ENCODE peak calls at places on chromosomes 6 and 20, in eight cellular contexts. One of them, this sample, is unnamed.
A peak's percentile ranks its signal among the peaks of the same experiment; 100 is the strongest.

GRCh38 chr6:12097791-12098190 is 85.7 kb downstream of the HIVEP1 start:
- DNase-seq in effector CD4-positive, alpha-beta T cell: no peak
- DNase-seq in NB4: no peak
- DNase-seq in NCI-H1092 treated with DMSO at 0.1 percent for 48 hours: no peak
- DNase-seq in trophoblast cell: no peak
- DNase-seq in CD4-positive, alpha-beta memory T cell: no peak
- DNase-seq in ecto neural progenitor cell: no peak
- DNase-seq in DND-41: no peak
- DNase-seq in this sample: peak; percentile 26

GRCh38 chr6:12119085-12119588 is 107.0 kb downstream of the HIVEP1 start:
- DNase-seq in effector CD4-positive, alpha-beta T cell: peak; percentile 61
- DNase-seq in NB4: no peak
- DNase-seq in NCI-H1092 treated with DMSO at 0.1 percent for 48 hours: no peak
- DNase-seq in trophoblast cell: no peak
- DNase-seq in CD4-positive, alpha-beta memory T cell: peak; percentile 92
- DNase-seq in ecto neural progenitor cell: no peak
- DNase-seq in DND-41: no peak
- DNase-seq in this sample: no peak

GRCh38 chr6:45586216-45587171 is 208.8 kb upstream of the SUPT3H start:
- DNase-seq in effector CD4-positive, alpha-beta T cell: peak; percentile 43
- DNase-seq in NB4: peak; percentile 23
- DNase-seq in NCI-H1092 treated with DMSO at 0.1 percent for 48 hours: no peak
- DNase-seq in trophoblast cell: no peak
- DNase-seq in CD4-positive, alpha-beta memory T cell: peak; percentile 89
- DNase-seq in ecto neural progenitor cell: no peak
- DNase-seq in DND-41: peak; percentile 89
- DNase-seq in this sample: no peak

GRCh38 chr20:956330-956951 is 40.3 kb upstream of the ANGPT4 start:
- DNase-seq in effector CD4-positive, alpha-beta T cell: peak; percentile 59
- DNase-seq in NB4: peak; percentile 78
- DNase-seq in NCI-H1092 treated with DMSO at 0.1 percent for 48 hours: peak; percentile 9
- DNase-seq in trophoblast cell: peak; percentile 82
- DNase-seq in CD4-positive, alpha-beta memory T cell: peak; percentile 63
- DNase-seq in ecto neural progenitor cell: peak; percentile 87
- DNase-seq in DND-41: peak; percentile 77
- DNase-seq in this sample: peak; percentile 11

GRCh38 chr20:54133434-54134427 is 40.1 kb downstream of the CYP24A1 start:
- DNase-seq in effector CD4-positive, alpha-beta T cell: no peak
- DNase-seq in NB4: no peak
- DNase-seq in NCI-H1092 treated with DMSO at 0.1 percent for 48 hours: no peak
- DNase-seq in trophoblast cell: peak; percentile 66
- DNase-seq in CD4-positive, alpha-beta memory T cell: no peak
- DNase-seq in ecto neural progenitor cell: no peak
- DNase-seq in DND-41: no peak
- DNase-seq in this sample: peak; percentile 37

GRCh38 chr6:56842602-56843475 is 112.1 kb upstream of the BEND6 start:
- DNase-seq in effector CD4-positive, alpha-beta T cell: no peak
- DNase-seq in NB4: peak; percentile 78
- DNase-seq in NCI-H1092 treated with DMSO at 0.1 percent for 48 hours: peak; percentile 39
- DNase-seq in trophoblast cell: peak; percentile 8
- DNase-seq in CD4-positive, alpha-beta memory T cell: no peak
- DNase-seq in ecto neural progenitor cell: peak; percentile 82
- DNase-seq in DND-41: no peak
- DNase-seq in this sample: peak; percentile 57

GRCh38 chr6:1630771-1631217 is 21.1 kb downstream of the FOXC1 start:
- DNase-seq in effector CD4-positive, alpha-beta T cell: no peak
- DNase-seq in NB4: no peak
- DNase-seq in NCI-H1092 treated with DMSO at 0.1 percent for 48 hours: no peak
- DNase-seq in trophoblast cell: peak; percentile 77
- DNase-seq in CD4-positive, alpha-beta memory T cell: no peak
- DNase-seq in ecto neural progenitor cell: no peak
- DNase-seq in DND-41: no peak
- DNase-seq in this sample: peak; percentile 88

GRCh38 chr6:127515234-127515793 is 3.8 kb downstream of the MTCL3 start:
- DNase-seq in effector CD4-positive, alpha-beta T cell: peak; percentile 16
- DNase-seq in NB4: no peak
- DNase-seq in NCI-H1092 treated with DMSO at 0.1 percent for 48 hours: peak; percentile 58
- DNase-seq in trophoblast cell: no peak
- DNase-seq in CD4-positive, alpha-beta memory T cell: peak; percentile 55
- DNase-seq in ecto neural progenitor cell: peak; percentile 76
- DNase-seq in DND-41: no peak
- DNase-seq in this sample: peak; percentile 10

GRCh38 chr6:43639984-43640800 is 4.6 kb downstream of the MAD2L1BP start:
- DNase-seq in effector CD4-positive, alpha-beta T cell: no peak
- DNase-seq in NB4: peak; percentile 41
- DNase-seq in NCI-H1092 treated with DMSO at 0.1 percent for 48 hours: no peak
- DNase-seq in trophoblast cell: no peak
- DNase-seq in CD4-positive, alpha-beta memory T cell: no peak
- DNase-seq in ecto neural progenitor cell: no peak
- DNase-seq in DND-41: no peak
- DNase-seq in this sample: no peak

GRCh38 chr6:118724211-118724610 is 72.8 kb upstream of the CEP85L start:
- DNase-seq in effector CD4-positive, alpha-beta T cell: no peak
- DNase-seq in NB4: no peak
- DNase-seq in NCI-H1092 treated with DMSO at 0.1 percent for 48 hours: no peak
- DNase-seq in trophoblast cell: no peak
- DNase-seq in CD4-positive, alpha-beta memory T cell: no peak
- DNase-seq in ecto neural progenitor cell: no peak
- DNase-seq in DND-41: no peak
- DNase-seq in this sample: peak; percentile 60

GRCh38 chr6:117955684-117956083 is 48.6 kb downstream of the SLC35F1 start:
- DNase-seq in effector CD4-positive, alpha-beta T cell: no peak
- DNase-seq in NB4: no peak
- DNase-seq in NCI-H1092 treated with DMSO at 0.1 percent for 48 hours: no peak
- DNase-seq in trophoblast cell: no peak
- DNase-seq in CD4-positive, alpha-beta memory T cell: no peak
- DNase-seq in ecto neural progenitor cell: no peak
- DNase-seq in DND-41: no peak
- DNase-seq in this sample: no peak

GRCh38 chr20:45293041-45294002 is 13.3 kb upstream of the RBPJL start:
- DNase-seq in effector CD4-positive, alpha-beta T cell: peak; percentile 71
- DNase-seq in NB4: peak; percentile 90
- DNase-seq in NCI-H1092 treated with DMSO at 0.1 percent for 48 hours: peak; percentile 57
- DNase-seq in trophoblast cell: peak; percentile 83
- DNase-seq in CD4-positive, alpha-beta memory T cell: peak; percentile 77
- DNase-seq in ecto neural progenitor cell: peak; percentile 92
- DNase-seq in DND-41: no peak
- DNase-seq in this sample: peak; percentile 19

GRCh38 chr20:34220581-34220980 is 20.6 kb upstream of the ASIP start:
- DNase-seq in effector CD4-positive, alpha-beta T cell: no peak
- DNase-seq in NB4: no peak
- DNase-seq in NCI-H1092 treated with DMSO at 0.1 percent for 48 hours: no peak
- DNase-seq in trophoblast cell: no peak
- DNase-seq in CD4-positive, alpha-beta memory T cell: no peak
- DNase-seq in ecto neural progenitor cell: no peak
- DNase-seq in DND-41: no peak
- DNase-seq in this sample: peak; percentile 76

GRCh38 chr20:7841967-7842301 is 98.3 kb downstream of the HAO1 start:
- DNase-seq in effector CD4-positive, alpha-beta T cell: no peak
- DNase-seq in NB4: peak; percentile 2
- DNase-seq in NCI-H1092 treated with DMSO at 0.1 percent for 48 hours: no peak
- DNase-seq in trophoblast cell: no peak
- DNase-seq in CD4-positive, alpha-beta memory T cell: no peak
- DNase-seq in ecto neural progenitor cell: no peak
- DNase-seq in DND-41: no peak
- DNase-seq in this sample: peak; percentile 95

GRCh38 chr20:24132246-24132645 is 143.7 kb upstream of the GGTLC1 start:
- DNase-seq in effector CD4-positive, alpha-beta T cell: no peak
- DNase-seq in NB4: no peak
- DNase-seq in NCI-H1092 treated with DMSO at 0.1 percent for 48 hours: no peak
- DNase-seq in trophoblast cell: peak; percentile 70
- DNase-seq in CD4-positive, alpha-beta memory T cell: no peak
- DNase-seq in ecto neural progenitor cell: no peak
- DNase-seq in DND-41: no peak
- DNase-seq in this sample: no peak